ENCODE peak calls at places on chromosomes 3 and 15, in nine cellular contexts. One of them, this sample, is unnamed.

GRCh38 chr3:143484851-143485512 is 363.3 kb downstream of the SLC9A9 start:
- DNase-seq in upper lobe of right lung: no peak
- DNase-seq in colonic mucosa: no peak
- DNase-seq in fibroblast of lung: no peak
- DNase-seq in body of pancreas: no peak
- DNase-seq in foreskin fibroblast: peak; percentile 21
- DNase-seq in HCT116: peak; percentile 4
- DNase-seq in stomach: no peak
- DNase-seq in gastrocnemius medialis: no peak
- DNase-seq in this sample: peak; percentile 21

GRCh38 chr15:68999091-68999490 is 15.4 kb upstream of the NOX5 start:
- DNase-seq in foreskin fibroblast: no peak
- DNase-seq in gastrocnemius medialis: no peak
- DNase-seq in stomach: no peak
- DNase-seq in body of pancreas: no peak
- DNase-seq in colonic mucosa: no peak
- DNase-seq in fibroblast of lung: no peak
- DNase-seq in HCT116: no peak
- DNase-seq in upper lobe of right lung: no peak
- DNase-seq in this sample: no peak

GRCh38 chr3:194139977-194140351 is 4.0 kb downstream of the HES1 start:
- DNase-seq in stomach: no peak
- DNase-seq in fibroblast of lung: no peak
- DNase-seq in colonic mucosa: no peak
- DNase-seq in upper lobe of right lung: no peak
- DNase-seq in gastrocnemius medialis: no peak
- DNase-seq in foreskin fibroblast: no peak
- DNase-seq in HCT116: no peak
- DNase-seq in body of pancreas: no peak
- DNase-seq in this sample: no peak

GRCh38 chr15:58793862-58794261 is 22.8 kb downstream of the MINDY2 start:
- DNase-seq in gastrocnemius medialis: no peak
- DNase-seq in fibroblast of lung: no peak
- DNase-seq in body of pancreas: peak; percentile 62
- DNase-seq in upper lobe of right lung: peak; percentile 68
- DNase-seq in foreskin fibroblast: no peak
- DNase-seq in colonic mucosa: no peak
- DNase-seq in HCT116: no peak
- DNase-seq in stomach: no peak
- DNase-seq in this sample: no peak

GRCh38 chr3:10387881-10388621 is 67.1 kb upstream of the SEC13 start:
- DNase-seq in upper lobe of right lung: no peak
- DNase-seq in gastrocnemius medialis: no peak
- DNase-seq in body of pancreas: no peak
- DNase-seq in HCT116: no peak
- DNase-seq in foreskin fibroblast: peak; percentile 22
- DNase-seq in stomach: no peak
- DNase-seq in colonic mucosa: no peak
- DNase-seq in fibroblast of lung: peak; percentile 36
- DNase-seq in this sample: peak; percentile 61

GRCh38 chr3:48915296-48915695 is 3.3 kb upstream of the ARIH2 start:
- DNase-seq in foreskin fibroblast: peak; percentile 7
- DNase-seq in gastrocnemius medialis: no peak
- DNase-seq in body of pancreas: no peak
- DNase-seq in stomach: no peak
- DNase-seq in HCT116: no peak
- DNase-seq in upper lobe of right lung: no peak
- DNase-seq in colonic mucosa: no peak
- DNase-seq in fibroblast of lung: peak; percentile 28
- DNase-seq in this sample: no peak

GRCh38 chr3:125374501-125374995 is 577 bp downstream of the ZNF148 start:
- DNase-seq in upper lobe of right lung: peak; percentile 79
- DNase-seq in foreskin fibroblast: peak; percentile 59
- DNase-seq in fibroblast of lung: peak; percentile 47
- DNase-seq in colonic mucosa: peak; percentile 51
- DNase-seq in gastrocnemius medialis: no peak
- DNase-seq in HCT116: no peak
- DNase-seq in stomach: peak; percentile 30
- DNase-seq in body of pancreas: peak; percentile 36
- DNase-seq in this sample: peak; percentile 40

GRCh38 chr15:35696767-35697231 is 150.8 kb upstream of the DPH6 start:
- DNase-seq in upper lobe of right lung: no peak
- DNase-seq in gastrocnemius medialis: no peak
- DNase-seq in foreskin fibroblast: peak; percentile 80
- DNase-seq in fibroblast of lung: peak; percentile 69
- DNase-seq in stomach: no peak
- DNase-seq in body of pancreas: no peak
- DNase-seq in HCT116: peak; percentile 7
- DNase-seq in colonic mucosa: no peak
- DNase-seq in this sample: peak; percentile 83

GRCh38 chr3:108346301-108346989 is 50.1 kb downstream of the HHLA2 start:
- DNase-seq in stomach: no peak
- DNase-seq in body of pancreas: no peak
- DNase-seq in upper lobe of right lung: no peak
- DNase-seq in colonic mucosa: no peak
- DNase-seq in HCT116: no peak
- DNase-seq in foreskin fibroblast: peak; percentile 11
- DNase-seq in fibroblast of lung: no peak
- DNase-seq in gastrocnemius medialis: no peak
- DNase-seq in this sample: no peak

GRCh38 chr3:38268522-38268921 is 2.9 kb downstream of the SLC22A13 start:
- DNase-seq in gastrocnemius medialis: no peak
- DNase-seq in fibroblast of lung: no peak
- DNase-seq in colonic mucosa: no peak
- DNase-seq in stomach: no peak
- DNase-seq in body of pancreas: no peak
- DNase-seq in HCT116: no peak
- DNase-seq in foreskin fibroblast: no peak
- DNase-seq in upper lobe of right lung: no peak
- DNase-seq in this sample: no peak

GRCh38 chr15:40582726-40583246 is 11.3 kb upstream of the KNL1 start:
- DNase-seq in upper lobe of right lung: no peak
- DNase-seq in colonic mucosa: no peak
- DNase-seq in stomach: no peak
- DNase-seq in foreskin fibroblast: peak; percentile 34
- DNase-seq in fibroblast of lung: peak; percentile 51
- DNase-seq in HCT116: peak; percentile 86
- DNase-seq in gastrocnemius medialis: no peak
- DNase-seq in body of pancreas: peak; percentile 44
- DNase-seq in this sample: peak; percentile 23
- H3K4me3 ChIP-seq in upper lobe of right lung: peak overlapping the region; percentile 42
- H3K4me3 ChIP-seq in colonic mucosa: peak overlapping the region; percentile 20
- H3K4me3 ChIP-seq in stomach: peak overlapping the region; percentile 39
- H3K4me3 ChIP-seq in foreskin fibroblast: peak overlapping the region; percentile 24
- H3K4me3 ChIP-seq in fibroblast of lung: peak overlapping the region; percentile 39
- H3K4me3 ChIP-seq in HCT116: peak overlapping the region; percentile 46
- H3K4me3 ChIP-seq in gastrocnemius medialis: peak overlapping the region; percentile 38
- H3K4me3 ChIP-seq in body of pancreas: no peak overlapping the region
- H3K4me3 ChIP-seq in this sample: no peak overlapping the region

GRCh38 chr15:43954181-43954621 is 127.4 kb downstream of the WDR76 start:
- DNase-seq in stomach: no peak
- DNase-seq in gastrocnemius medialis: no peak
- DNase-seq in fibroblast of lung: no peak
- DNase-seq in foreskin fibroblast: peak; percentile 56
- DNase-seq in HCT116: no peak
- DNase-seq in upper lobe of right lung: no peak
- DNase-seq in body of pancreas: no peak
- DNase-seq in colonic mucosa: no peak
- DNase-seq in this sample: no peak

GRCh38 chr15:43955140-43955539 is 128.3 kb downstream of the WDR76 start:
- DNase-seq in fibroblast of lung: no peak
- DNase-seq in upper lobe of right lung: no peak
- DNase-seq in foreskin fibroblast: no peak
- DNase-seq in HCT116: no peak
- DNase-seq in gastrocnemius medialis: no peak
- DNase-seq in body of pancreas: no peak
- DNase-seq in stomach: no peak
- DNase-seq in colonic mucosa: no peak
- DNase-seq in this sample: no peak

GRCh38 chr15:43953402-43953801 is 126.6 kb downstream of the WDR76 start:
- DNase-seq in body of pancreas: no peak
- DNase-seq in foreskin fibroblast: no peak
- DNase-seq in fibroblast of lung: no peak
- DNase-seq in upper lobe of right lung: no peak
- DNase-seq in colonic mucosa: no peak
- DNase-seq in HCT116: no peak
- DNase-seq in stomach: no peak
- DNase-seq in gastrocnemius medialis: no peak
- DNase-seq in this sample: no peak

GRCh38 chr15:43958894-43959330 is 132.1 kb downstream of the WDR76 start:
- DNase-seq in HCT116: peak; percentile 13
- DNase-seq in body of pancreas: no peak
- DNase-seq in upper lobe of right lung: no peak
- DNase-seq in foreskin fibroblast: peak; percentile 86
- DNase-seq in gastrocnemius medialis: no peak
- DNase-seq in stomach: no peak
- DNase-seq in fibroblast of lung: peak; percentile 66
- DNase-seq in colonic mucosa: no peak
- DNase-seq in this sample: peak; percentile 76

DNA sequence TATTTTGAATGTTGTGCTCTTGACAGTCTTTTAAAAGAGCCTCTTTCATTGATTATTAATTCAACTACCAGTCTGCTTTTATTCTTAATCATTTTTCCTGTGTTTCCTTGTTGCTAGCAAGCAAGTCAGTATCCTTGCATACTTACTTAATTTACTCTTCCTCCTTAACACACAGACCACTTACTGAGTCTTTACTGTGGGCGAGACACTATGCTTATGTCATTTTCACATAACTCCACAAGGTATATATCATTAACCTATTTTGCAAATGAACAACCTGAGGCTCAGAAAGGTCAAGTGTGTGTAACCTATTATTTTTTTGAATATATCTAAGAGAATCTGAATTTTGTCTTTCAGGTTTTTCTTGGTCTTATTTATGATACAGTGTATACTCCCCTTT is 130.9 kb downstream of the WDR76 start:
- DNase-seq in body of pancreas: no peak
- DNase-seq in gastrocnemius medialis: no peak
- DNase-seq in fibroblast of lung: no peak
- DNase-seq in upper lobe of right lung: no peak
- DNase-seq in colonic mucosa: no peak
- DNase-seq in stomach: no peak
- DNase-seq in foreskin fibroblast: no peak
- DNase-seq in HCT116: no peak
- DNase-seq in this sample: no peak
- TF ChIP-seq CTCF in body of pancreas: no peak
- TF ChIP-seq CTCF in gastrocnemius medialis: no peak
- TF ChIP-seq CTCF in fibroblast of lung: no peak
- TF ChIP-seq CTCF in upper lobe of right lung: no peak
- TF ChIP-seq CTCF in colonic mucosa: no peak
- TF ChIP-seq CTCF in stomach: no peak
- TF ChIP-seq CTCF in foreskin fibroblast: no peak
- TF ChIP-seq CTCF in HCT116: no peak
- TF ChIP-seq CTCF in this sample: no peak

DNA sequence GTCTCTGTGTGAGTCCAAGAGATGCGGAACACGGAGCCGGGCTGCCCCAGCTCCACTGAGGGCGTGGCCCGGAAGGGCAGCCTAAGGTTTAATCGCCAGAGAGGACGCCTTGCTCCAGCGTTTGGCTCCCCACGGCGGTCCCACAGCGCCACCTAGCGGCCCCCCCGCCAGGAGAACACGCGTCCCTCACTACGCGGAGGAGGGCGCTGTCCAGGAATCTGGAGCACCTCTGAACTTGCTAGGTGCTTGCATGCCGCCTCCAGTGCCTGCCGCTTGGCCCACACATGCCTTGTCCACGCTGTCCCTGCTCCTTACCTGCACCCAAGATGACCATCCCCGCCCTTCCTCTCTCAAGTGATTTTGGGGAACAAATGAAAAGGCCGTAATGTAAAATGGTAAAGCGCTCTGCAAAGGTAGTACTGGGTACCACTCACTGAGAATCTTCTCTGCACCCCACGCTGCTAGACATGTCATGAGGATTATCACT is 14.4 kb upstream of the MRPS22 start:
- DNase-seq in colonic mucosa: peak; percentile 92
- DNase-seq in stomach: peak; percentile 90
- DNase-seq in HCT116: peak; percentile 74
- DNase-seq in body of pancreas: peak; percentile 92
- DNase-seq in fibroblast of lung: peak; percentile 77
- DNase-seq in foreskin fibroblast: peak; percentile 94
- DNase-seq in gastrocnemius medialis: peak; percentile 51
- DNase-seq in upper lobe of right lung: peak; percentile 95
- DNase-seq in this sample: peak; percentile 78
- H3K4me3 ChIP-seq in colonic mucosa: no peak overlapping the region
- H3K4me3 ChIP-seq in stomach: no peak overlapping the region
- H3K4me3 ChIP-seq in HCT116: peak overlapping the region; percentile 26
- H3K4me3 ChIP-seq in body of pancreas: no peak overlapping the region
- H3K4me3 ChIP-seq in fibroblast of lung: no peak overlapping the region
- H3K4me3 ChIP-seq in foreskin fibroblast: no peak overlapping the region
- H3K4me3 ChIP-seq in gastrocnemius medialis: peak overlapping the region; percentile 47
- H3K4me3 ChIP-seq in upper lobe of right lung: peak overlapping the region; percentile 23
- H3K4me3 ChIP-seq in this sample: no peak overlapping the region

GRCh38 chr15:95278532-95279265 is 1047.3 kb downstream of the MCTP2 start:
- DNase-seq in gastrocnemius medialis: no peak
- DNase-seq in stomach: no peak
- DNase-seq in foreskin fibroblast: no peak
- DNase-seq in colonic mucosa: no peak
- DNase-seq in HCT116: no peak
- DNase-seq in upper lobe of right lung: no peak
- DNase-seq in fibroblast of lung: peak; percentile 83
- DNase-seq in body of pancreas: no peak
- DNase-seq in this sample: no peak

GRCh38 chr15:95281470-95281869 is 1049.0 kb upstream of the NR2F2 start:
- DNase-seq in HCT116: no peak
- DNase-seq in foreskin fibroblast: no peak
- DNase-seq in colonic mucosa: no peak
- DNase-seq in body of pancreas: no peak
- DNase-seq in upper lobe of right lung: no peak
- DNase-seq in gastrocnemius medialis: no peak
- DNase-seq in stomach: no peak
- DNase-seq in fibroblast of lung: no peak
- DNase-seq in this sample: no peak

GRCh38 chr15:95279277-95280019 is 1048.1 kb downstream of the MCTP2 start:
- DNase-seq in colonic mucosa: no peak
- DNase-seq in HCT116: no peak
- DNase-seq in body of pancreas: no peak
- DNase-seq in upper lobe of right lung: no peak
- DNase-seq in gastrocnemius medialis: no peak
- DNase-seq in fibroblast of lung: no peak
- DNase-seq in stomach: no peak
- DNase-seq in foreskin fibroblast: no peak
- DNase-seq in this sample: no peak

GRCh38 chr15:95277266-95277665 is 1045.9 kb downstream of the MCTP2 start:
- DNase-seq in fibroblast of lung: peak; percentile 84
- DNase-seq in foreskin fibroblast: peak; percentile 85
- DNase-seq in stomach: no peak
- DNase-seq in HCT116: no peak
- DNase-seq in body of pancreas: no peak
- DNase-seq in colonic mucosa: no peak
- DNase-seq in gastrocnemius medialis: no peak
- DNase-seq in upper lobe of right lung: no peak
- DNase-seq in this sample: peak; percentile 90

DNA sequence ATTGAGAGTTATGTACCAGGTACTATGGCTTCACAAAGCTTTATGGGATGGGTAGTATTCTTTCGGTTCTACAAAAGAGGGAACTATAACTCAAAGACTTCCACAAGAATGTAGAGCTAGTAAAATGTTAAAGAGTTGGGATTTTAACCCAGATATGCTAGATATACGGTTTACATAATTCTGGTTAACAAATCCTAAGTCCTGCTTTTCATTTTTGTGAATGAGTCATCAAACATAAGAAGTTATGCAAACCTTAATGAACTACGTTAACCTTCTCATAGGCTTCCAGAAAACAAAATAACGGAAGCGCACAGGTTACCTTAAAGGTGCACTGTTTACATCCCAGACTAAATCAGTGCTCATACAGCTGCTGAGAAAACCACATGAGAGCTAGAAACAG is 1049.3 kb downstream of the MCTP2 start:
- DNase-seq in colonic mucosa: no peak
- DNase-seq in gastrocnemius medialis: no peak
- DNase-seq in stomach: no peak
- DNase-seq in fibroblast of lung: no peak
- DNase-seq in foreskin fibroblast: no peak
- DNase-seq in HCT116: no peak
- DNase-seq in upper lobe of right lung: no peak
- DNase-seq in body of pancreas: no peak
- DNase-seq in this sample: no peak
- TF ChIP-seq CTCF in colonic mucosa: no peak
- TF ChIP-seq CTCF in gastrocnemius medialis: no peak
- TF ChIP-seq CTCF in stomach: no peak
- TF ChIP-seq CTCF in fibroblast of lung: no peak
- TF ChIP-seq CTCF in foreskin fibroblast: no peak
- TF ChIP-seq CTCF in HCT116: no peak
- TF ChIP-seq CTCF in upper lobe of right lung: no peak
- TF ChIP-seq CTCF in body of pancreas: no peak
- TF ChIP-seq CTCF in this sample: no peak

This sample was measured in astrocyte of the spinal cord.